ENCODE peak calls at places on chromosomes 3 and 15, in nine cellular contexts. O is cardiac fibroblast; U is fibroblast of villous mesenchyme; K is hippocampal formation; S is T-helper 1 cell; R is stimulated activated CD4-positive, alpha-beta T cell treated with anti-CD3 and anti-CD28 coated beads, Interleukin-1b, Interleukin-23, amount 100 ng/mL, for 24 hours; W is stimulated activated CD8-positive, alpha-beta memory T cell treated with anti-CD3 and anti-CD28 coated beads, Interleukin-2, amount 100 ng/mL, for 48 hours; H is EH; B is CD8-positive, alpha-beta memory T cell. P is an unnamed sample.

GRCh38 chr15:72302955-72303354 is 17.0 kb downstream of the CELF6 start:
- DNase-seq in O (no peak), S (no peak), B (no peak), U (no peak), K (no peak), R (no peak), W (no peak), H (no peak), P (no peak)

GRCh38 chr15:84863480-84864428 is 20.7 kb upstream of the SLC28A1 start:
- DNase-seq in K (no peak), U (peak; percentile 12), R (no peak), S (no peak), B (no peak), W (no peak), H (peak; percentile 54), O (peak; percentile 41), P (no peak)

GRCh38 chr3:12351145-12351544 is 62.3 kb downstream of the PPARG start:
- DNase-seq in U (no peak), S (no peak), B (no peak), K (no peak), O (peak; percentile 49), R (no peak), W (no peak), H (no peak), P (no peak)

GRCh38 chr15:58141894-58142293 is 3.7 kb downstream of the AQP9 start:
- DNase-seq in B (no peak), U (no peak), R (no peak), H (no peak), W (no peak), O (no peak), K (no peak), S (no peak), P (no peak)

GRCh38 chr15:98899266-98900021 is 108.1 kb downstream of the PGPEP1L start:
- DNase-seq in K (no peak), S (no peak), W (no peak), B (no peak), U (peak; percentile 96), O (no peak), R (no peak), H (peak; percentile 66), P (no peak)

GRCh38 chr3:187041362-187042061 is 97.8 kb downstream of the RPL39L start:
- DNase-seq in B (peak; percentile 59), S (peak; percentile 34), R (no peak), H (peak; percentile 64), W (no peak), O (peak; percentile 44), U (peak; percentile 5), K (no peak), P (no peak)

GRCh38 chr15:39624806-39625205 is 43.9 kb downstream of the THBS1 start:
- DNase-seq in W (peak; percentile 46), S (peak; percentile 54), U (peak; percentile 94), O (peak; percentile 92), R (peak; percentile 21), B (peak; percentile 17), K (no peak), H (peak; percentile 93), P (no peak)

GRCh38 chr3:15722877-15723623 is 74.7 kb downstream of the ANKRD28 start:
- DNase-seq in S (no peak), B (no peak), U (no peak), O (no peak), K (no peak), H (peak; percentile 40), R (no peak), W (no peak), P (no peak)

GRCh38 chr3:89859738-89860137 is 752.3 kb downstream of the EPHA3 start:
- DNase-seq in S (no peak), U (no peak), H (no peak), W (no peak), R (no peak), O (no peak), B (no peak), K (no peak), P (no peak)

GRCh38 chr15:80031841-80032240 is 27.6 kb upstream of the ZFAND6 start:
- DNase-seq in O (no peak), S (no peak), U (no peak), R (no peak), W (no peak), B (no peak), H (no peak), K (no peak), P (no peak)

GRCh38 chr15:87268675-87269074 is 987.9 kb downstream of the NTRK3 start:
- DNase-seq in K (no peak), W (no peak), U (peak; percentile 8), R (no peak), H (peak; percentile 49), O (peak; percentile 48), B (no peak), S (no peak), P (no peak)

GRCh38 chr3:188453431-188454384 is 299.8 kb downstream of the LPP start:
- DNase-seq in R (no peak), B (no peak), H (no peak), K (no peak), S (no peak), W (no peak), U (no peak), O (no peak), P (no peak)

GRCh38 chr3:196085534-196085933 is 3.6 kb upstream of the TFRC start:
- DNase-seq in W (no peak), S (no peak), R (no peak), U (no peak), K (no peak), H (no peak), B (no peak), O (no peak), P (no peak)

GRCh38 chr15:95922431-95922830 is 408.1 kb upstream of the NR2F2 start:
- DNase-seq in R (no peak), S (no peak), H (no peak), U (no peak), W (no peak), O (peak; percentile 4), K (no peak), B (no peak), P (no peak)

GRCh38 chr3:156341831-156342416 is 213.0 kb downstream of the SSR3 start:
- DNase-seq in W (no peak), O (no peak), S (no peak), K (no peak), R (no peak), U (no peak), B (no peak), H (no peak), P (no peak)

GRCh38 chr15:90192961-90193786 is 8.0 kb upstream of the SEMA4B start:
- DNase-seq in R (no peak), O (no peak), K (no peak), U (no peak), S (no peak), W (no peak), H (no peak), B (peak; percentile 32), P (peak; percentile 59)

GRCh38 chr3:196141052-196141865 is 59.4 kb upstream of the TFRC start:
- DNase-seq in O (no peak), R (no peak), W (no peak), B (no peak), S (no peak), U (no peak), H (no peak), K (no peak), P (no peak)

GRCh38 chr3:71725279-71725991 is at the start of gene EIF4E3:
- DNase-seq in W (no peak), R (no peak), H (peak; percentile 37), O (no peak), S (peak; percentile 58), K (peak; percentile 45), U (no peak), B (peak; percentile 46), P (peak; percentile 46)

GRCh38 chr3:41075958-41076357 is 123.3 kb upstream of the CTNNB1 start:
- DNase-seq in K (no peak), R (no peak), W (no peak), S (no peak), H (peak; percentile 1), O (peak; percentile 21), B (no peak), U (peak; percentile 19), P (no peak)

GRCh38 chr3:46503194-46503924 is 5.6 kb downstream of the RTP3 start:
- DNase-seq in W (no peak), K (no peak), O (no peak), B (no peak), H (peak; percentile 16), R (no peak), U (no peak), S (no peak), P (no peak)

GRCh38 chr3:122974764-122975162 is 52.8 kb downstream of the SEMA5B start:
- DNase-seq in W (no peak), H (peak; percentile 66), K (no peak), B (no peak), R (no peak), U (peak; percentile 44), O (peak; percentile 36), S (no peak), P (no peak)

GRCh38 chr3:29757054-29757777 is 476.3 kb downstream of the RBMS3 start:
- DNase-seq in B (no peak), K (no peak), O (peak; percentile 76), W (no peak), U (no peak), R (no peak), H (peak; percentile 57), S (no peak), P (no peak)

P was measured in midbrain.